ENCODE peak calls at places on chromosomes 1 and 21, in nine cellular contexts. A is H1, B is sigmoid colon, E is A549, Y is GM12878, T is HepG2, L is suprapubic skin, G is transverse colon, H is stomach. W is an unnamed sample.

GRCh38 chr1:54254055-54254454 is 54.1 kb downstream of the MRPL37 start:
- DNase-seq in E (no peak), A (no peak), G (peak), B (no peak), L (no peak), Y (no peak), T (no peak), H (no peak), W (peak)

GRCh38 chr1:201354151-201354900 is 23.2 kb downstream of the TNNT2 start:
- DNase-seq in G (no peak), B (no peak), L (peak), A (no peak), T (no peak), H (no peak), E (no peak), Y (no peak), W (no peak)

GRCh38 chr1:29124366-29125236 is 898 bp upstream of the TMEM200B start:
- DNase-seq in B (peak), T (peak), Y (no peak), A (peak), G (peak), H (peak), E (peak), L (peak), W (peak)

GRCh38 chr21:26447932-26448331 is 125.2 kb downstream of the CYYR1 start:
- DNase-seq in H (no peak), A (no peak), G (no peak), L (no peak), B (no peak), E (no peak), Y (no peak), T (no peak), W (no peak)

GRCh38 chr1:62621907-62622306 is 24.6 kb downstream of the ANGPTL3 start:
- DNase-seq in T (peak), H (no peak), L (peak), A (no peak), B (no peak), Y (peak), E (peak), G (no peak), W (peak)

GRCh38 chr1:68016364-68016763 is 34.1 kb downstream of the DIRAS3 start:
- DNase-seq in H (no peak), E (no peak), L (no peak), B (no peak), T (no peak), Y (no peak), G (no peak), A (no peak), W (no peak)

GRCh38 chr1:177023249-177023648 is 141.3 kb downstream of the ASTN1 start:
- DNase-seq in B (no peak), H (no peak), A (no peak), L (no peak), G (no peak), Y (no peak), E (no peak), T (no peak), W (no peak)

GRCh38 chr1:171611306-171611705 is 10.7 kb upstream of the MYOCOS start:
- DNase-seq in H (no peak), L (no peak), E (no peak), T (no peak), Y (no peak), B (no peak), A (no peak), G (no peak), W (no peak)

GRCh38 chr1:229204863-229205777 is 65.8 kb upstream of the RAB4A start:
- DNase-seq in G (no peak), Y (no peak), L (no peak), H (no peak), A (peak), E (no peak), T (no peak), B (peak), W (peak)

GRCh38 chr1:54371038-54371935 is 34.9 kb downstream of the SSBP3 start:
- DNase-seq in Y (no peak), B (no peak), T (no peak), E (no peak), H (peak), A (no peak), L (no peak), G (peak), W (no peak)

GRCh38 chr1:73343947-73344346 is 854.0 kb downstream of the LRRIQ3 start:
- DNase-seq in A (no peak), G (no peak), E (no peak), L (no peak), B (no peak), H (no peak), T (no peak), Y (no peak), W (no peak)

GRCh38 chr1:46413596-46413985 is 19.5 kb downstream of the FAAH start:
- DNase-seq in E (peak), H (no peak), Y (no peak), B (no peak), A (peak), T (peak), L (no peak), G (no peak), W (no peak)

GRCh38 chr1:89918794-89919155 is 76.1 kb upstream of the ZNF326 start:
- DNase-seq in Y (no peak), G (no peak), B (no peak), L (no peak), T (no peak), E (no peak), A (no peak), H (no peak), W (no peak)

GRCh38 chr1:216459651-216460200 is 36.5 kb upstream of the USH2A start:
- DNase-seq in A (no peak), H (no peak), Y (no peak), E (no peak), B (no peak), L (no peak), T (no peak), G (no peak), W (no peak)

GRCh38 chr1:176102700-176103244 is 104.3 kb downstream of the COP1 start:
- DNase-seq in E (no peak), A (no peak), Y (no peak), T (no peak), H (no peak), L (no peak), G (no peak), B (no peak), W (no peak)

GRCh38 chr21:29318354-29318753 is 19.6 kb downstream of the BACH1 start:
- DNase-seq in G (no peak), H (no peak), T (no peak), Y (no peak), B (no peak), L (no peak), E (no peak), A (no peak), W (no peak)

GRCh38 chr1:209808059-209808494 is 2.1 kb upstream of the IRF6 start:
- DNase-seq in Y (no peak), E (no peak), A (no peak), T (peak), H (no peak), B (no peak), G (peak), L (no peak), W (no peak)

GRCh38 chr1:162357681-162358266 is 18.9 kb downstream of the SPATA46 start:
- DNase-seq in B (no peak), Y (no peak), T (peak), L (no peak), H (no peak), A (no peak), G (no peak), E (peak), W (no peak)

GRCh38 chr1:117368116-117369108 is 1.2 kb downstream of the MAN1A2 start:
- DNase-seq in T (peak), E (peak), H (no peak), L (no peak), B (no peak), G (no peak), Y (no peak), A (no peak), W (no peak)

DNA sequence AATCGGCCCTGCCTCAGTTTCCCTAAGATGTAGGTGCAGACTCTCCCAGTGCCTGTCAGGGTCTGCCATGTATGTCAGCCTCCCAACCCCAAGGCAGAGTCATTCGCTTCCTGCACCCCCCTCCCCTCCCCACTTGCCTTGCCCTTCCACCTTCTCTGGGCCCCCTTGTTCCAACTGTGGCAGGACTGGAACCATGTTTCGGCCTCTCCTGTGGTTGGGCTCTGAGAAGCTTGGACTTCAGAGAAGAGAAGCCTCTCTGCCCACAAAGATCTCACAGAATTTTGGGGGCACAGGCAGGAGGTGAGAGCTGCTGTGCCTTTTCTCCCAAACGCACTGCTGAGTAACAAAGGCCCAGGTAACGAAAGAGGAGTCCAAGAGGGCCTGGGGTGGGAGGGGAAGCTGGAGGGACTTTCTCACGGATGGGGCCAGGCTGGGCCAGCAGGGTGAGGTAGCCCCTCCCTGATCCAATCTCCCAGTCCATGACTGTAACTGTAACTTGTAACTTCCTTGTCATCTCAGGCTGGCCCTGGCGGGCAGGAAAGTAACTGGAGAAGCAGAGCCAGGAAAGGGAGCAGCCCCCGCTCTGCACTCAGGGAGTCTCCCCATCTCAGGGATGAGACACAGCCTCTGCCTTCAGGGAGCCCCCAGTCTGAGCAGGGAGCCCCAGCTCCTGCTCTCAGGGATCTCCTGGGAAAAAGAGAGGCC is 11.4 kb downstream of the CRABP2 start:
- DNase-seq in G (no peak), T (no peak), A (peak), H (peak), B (no peak), E (no peak), L (no peak), Y (no peak), W (no peak)
- H3K4me3 ChIP-seq in G (no peak), T (no peak), A (no peak), H (no peak), B (no peak), E (no peak), L (no peak), Y (no peak), W (no peak)

DNA sequence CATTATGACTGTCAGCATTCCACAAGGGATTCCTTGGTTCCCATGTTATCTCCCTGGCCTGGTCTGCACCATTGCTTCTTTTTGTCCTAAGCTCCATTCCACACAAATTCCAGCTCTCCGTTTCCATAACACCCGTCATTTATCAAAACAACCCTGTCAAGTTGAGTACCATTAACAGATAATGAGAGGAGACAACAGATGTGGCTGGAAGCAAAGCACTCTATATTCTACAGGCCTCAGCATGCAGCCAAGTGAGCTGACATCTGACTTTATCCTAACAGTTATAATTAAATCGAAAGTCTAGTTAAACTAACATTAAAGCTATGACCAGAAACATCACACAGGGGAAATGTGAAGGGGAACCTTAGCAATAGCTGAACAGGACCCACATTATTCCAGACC is 110.4 kb downstream of the RERE start:
- DNase-seq in L (no peak), G (no peak), B (no peak), T (peak), Y (no peak), A (no peak), E (no peak), H (no peak), W (no peak)
- TF ChIP-seq EP300 in L (no peak), G (no peak), B (no peak), T (no peak), Y (no peak), A (no peak), E (no peak), H (no peak), W (no peak)

DNA sequence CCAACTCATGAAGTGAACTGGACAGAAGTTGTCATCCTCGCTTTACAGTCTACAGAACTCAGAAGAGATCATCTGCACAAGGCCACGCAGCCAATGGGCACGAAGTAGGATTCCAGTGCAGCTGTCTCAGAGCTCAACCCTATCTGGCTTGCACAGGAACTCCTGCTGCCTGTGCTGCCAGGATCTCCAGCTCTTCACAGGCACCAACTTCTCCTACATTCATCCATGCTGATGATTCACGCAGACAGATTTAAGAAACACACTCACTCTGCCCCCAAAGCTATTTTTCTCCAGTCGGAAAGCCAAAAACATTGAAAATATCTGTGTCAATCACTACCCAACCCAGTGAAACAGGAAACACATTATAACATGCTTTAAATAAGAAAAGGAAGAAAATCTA is 157.0 kb downstream of the RERE start:
- DNase-seq in G (no peak), A (no peak), B (peak), T (no peak), E (no peak), Y (no peak), L (no peak), H (no peak), W (peak)
- H3K4me3 ChIP-seq in G (no peak), A (no peak), B (no peak), T (no peak), E (no peak), Y (peak), L (no peak), H (no peak), W (no peak)

GRCh38 chr1:244391761-244392160 is 59.9 kb downstream of the ADSS2 start:
- DNase-seq in T (peak), G (no peak), H (no peak), Y (no peak), A (no peak), B (no peak), E (peak), L (no peak), W (no peak)
- TF ChIP-seq EP300 in T (no peak), G (no peak), H (no peak), Y (no peak), A (no peak), B (no peak), E (no peak), L (no peak), W (no peak)

GRCh38 chr1:110555807-110556470 is 37.0 kb upstream of the KCNA10 start:
- DNase-seq in B (no peak), G (no peak), H (no peak), Y (no peak), L (no peak), T (no peak), E (no peak), A (no peak), W (peak)
- H3K4me3 ChIP-seq in B (peak), G (no peak), H (peak), Y (no peak), L (peak), T (no peak), E (peak), A (peak), W (no peak)

DNA sequence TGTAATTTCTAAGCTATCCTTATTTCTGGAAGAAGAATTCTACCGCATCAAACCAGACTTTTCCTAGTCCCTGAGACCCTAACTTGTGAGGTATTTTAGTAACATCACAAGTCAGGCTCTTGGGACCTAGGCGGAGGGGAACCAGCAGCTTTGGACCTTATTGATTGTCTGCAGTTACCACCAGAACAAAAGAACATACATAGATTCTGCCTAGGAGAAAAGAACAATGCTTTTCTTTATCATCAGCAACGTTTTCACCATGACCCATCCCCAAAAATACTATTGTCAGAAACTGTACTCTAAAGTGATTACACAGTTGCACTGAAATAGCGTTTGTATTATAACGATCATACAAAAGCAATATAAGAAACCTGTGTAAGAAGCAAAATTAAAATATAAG is 860.4 kb downstream of the USP25 start:
- DNase-seq in G (no peak), T (no peak), B (no peak), L (no peak), Y (no peak), E (no peak), A (no peak), H (no peak), W (no peak)
- TF ChIP-seq EP300 in G (no peak), T (no peak), B (no peak), L (no peak), Y (no peak), E (no peak), A (no peak), H (no peak), W (no peak)

GRCh38 chr1:151837841-151838490 is 1.7 kb downstream of the C2CD4D start:
- DNase-seq in T (no peak), G (no peak), H (no peak), A (no peak), B (no peak), Y (no peak), E (no peak), L (no peak), W (no peak)

GRCh38 chr1:151838491-151839412 is 868 bp downstream of the C2CD4D start:
- DNase-seq in E (no peak), B (no peak), G (no peak), Y (no peak), T (no peak), L (no peak), A (peak), H (no peak), W (no peak)

GRCh38 chr1:151841141-151841540 is 1.5 kb upstream of the C2CD4D start:
- DNase-seq in B (no peak), H (no peak), A (no peak), Y (no peak), L (no peak), E (no peak), G (no peak), T (peak), W (no peak)

GRCh38 chr1:151840421-151840820 is 801 bp upstream of the C2CD4D start:
- DNase-seq in L (no peak), A (no peak), G (no peak), B (no peak), E (no peak), H (no peak), Y (no peak), T (no peak), W (no peak)

DNA sequence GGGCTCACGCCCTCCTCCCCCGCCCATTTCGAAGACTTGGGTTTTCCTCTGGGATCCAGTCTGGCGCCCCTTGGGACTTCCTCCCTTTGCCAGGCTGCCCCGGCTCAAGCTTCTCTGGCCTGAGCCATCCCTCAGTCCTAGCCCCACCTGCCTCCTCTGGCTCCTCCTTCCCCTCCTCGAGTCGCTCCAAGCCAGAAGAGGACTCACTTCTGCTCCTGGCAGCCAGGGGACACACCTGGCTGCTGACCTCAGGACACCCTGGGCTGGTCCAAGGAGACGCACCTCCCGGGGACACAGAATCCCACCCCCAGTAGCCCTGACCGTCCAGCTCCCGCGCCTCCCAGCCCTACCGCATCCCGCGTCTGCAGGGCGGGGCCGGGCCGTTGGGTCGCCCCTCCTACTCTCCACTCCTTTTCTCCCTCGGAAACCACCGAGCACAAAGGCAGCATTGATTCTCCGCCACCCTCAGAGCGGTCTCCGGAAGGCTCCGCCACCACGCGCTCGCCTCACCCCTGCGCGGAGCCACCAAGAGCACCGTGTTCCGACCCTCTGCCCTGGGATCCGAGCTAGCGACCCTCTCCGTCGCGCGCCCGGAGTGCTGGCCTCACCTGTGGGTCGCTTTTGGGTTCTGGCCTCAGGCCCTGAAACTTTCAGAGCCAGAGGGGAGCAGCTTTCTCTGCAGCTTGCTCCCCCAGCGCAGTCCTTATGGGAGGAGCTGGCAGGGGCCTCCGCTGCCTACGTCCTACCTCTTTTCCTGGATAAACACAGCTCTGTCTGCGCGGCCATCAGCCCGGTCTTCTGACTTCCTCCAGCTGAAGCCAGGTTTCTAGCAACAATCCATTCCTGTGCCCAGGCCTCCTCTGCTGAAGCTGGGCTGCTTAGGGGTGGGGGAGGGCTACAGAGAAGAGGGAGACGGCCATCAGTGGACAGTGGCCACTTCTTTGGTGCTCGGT is at the start of gene C2CD4D:
- DNase-seq in L (peak), Y (peak), T (peak), A (peak), H (peak), E (no peak), B (no peak), G (peak), W (no peak)
- H3K4me3 ChIP-seq in L (peak), Y (peak), T (peak), A (peak), H (peak), E (no peak), B (peak), G (no peak), W (peak)

W was measured in ovary.